ENCODE peak calls at places on chromosomes 4 and X, in seven cellular contexts. One of them, this sample, is unnamed. For H3K4me1, the result is how much of the 10 kb centered on the place peaks cover.

GRCh38 chr4:30847157-30847556 is 127.0 kb downstream of the PCDH7 start:
- DNase-seq in MM.1S: no peak
- DNase-seq in GM23248: no peak
- DNase-seq in endodermal cell: peak
- DNase-seq in right cardiac atrium: no peak
- DNase-seq in IMR-90: peak
- DNase-seq in right lobe of liver: no peak
- DNase-seq in this sample: no peak

GRCh38 chrX:9873952-9874351 is 87.7 kb downstream of the SHROOM2 start:
- DNase-seq in MM.1S: peak
- DNase-seq in endodermal cell: peak
- DNase-seq in GM23248: peak
- DNase-seq in right lobe of liver: no peak
- DNase-seq in IMR-90: peak
- DNase-seq in right cardiac atrium: peak
- DNase-seq in this sample: peak

GRCh38 chr4:180058731-180059215 is 2184.4 kb upstream of the TENM3 start:
- DNase-seq in endodermal cell: peak
- DNase-seq in right lobe of liver: peak
- DNase-seq in GM23248: peak
- DNase-seq in right cardiac atrium: peak
- DNase-seq in IMR-90: peak
- DNase-seq in MM.1S: peak
- DNase-seq in this sample: peak

GRCh38 chrX:49272426-49272825 is 2.8 kb downstream of the PPP1R3F start:
- DNase-seq in right lobe of liver: no peak
- DNase-seq in GM23248: no peak
- DNase-seq in right cardiac atrium: no peak
- DNase-seq in IMR-90: no peak
- DNase-seq in MM.1S: no peak
- DNase-seq in endodermal cell: no peak
- DNase-seq in this sample: no peak

GRCh38 chr4:161850631-161851030 is 313.2 kb downstream of the FSTL5 start:
- DNase-seq in endodermal cell: no peak
- DNase-seq in right cardiac atrium: no peak
- DNase-seq in right lobe of liver: no peak
- DNase-seq in IMR-90: no peak
- DNase-seq in MM.1S: no peak
- DNase-seq in GM23248: no peak
- DNase-seq in this sample: no peak

GRCh38 chr4:113773014-113773413 is 11.5 kb upstream of the CAMK2D start:
- DNase-seq in GM23248: no peak
- DNase-seq in right lobe of liver: no peak
- DNase-seq in IMR-90: no peak
- DNase-seq in MM.1S: no peak
- DNase-seq in right cardiac atrium: no peak
- DNase-seq in endodermal cell: no peak
- DNase-seq in this sample: no peak

GRCh38 chr4:88005086-88005485 is 2.3 kb upstream of the PKD2 start:
- DNase-seq in GM23248: peak
- DNase-seq in MM.1S: no peak
- DNase-seq in right lobe of liver: no peak
- DNase-seq in endodermal cell: no peak
- DNase-seq in right cardiac atrium: no peak
- DNase-seq in IMR-90: peak
- DNase-seq in this sample: peak

GRCh38 chr4:16819652-16820051 is 78.8 kb downstream of the LDB2 start:
- DNase-seq in GM23248: no peak
- DNase-seq in IMR-90: no peak
- DNase-seq in endodermal cell: no peak
- DNase-seq in MM.1S: no peak
- DNase-seq in right cardiac atrium: no peak
- DNase-seq in right lobe of liver: no peak
- DNase-seq in this sample: no peak

GRCh38 chrX:2402361-2402690 is 98.5 kb downstream of the DHRSX start:
- DNase-seq in IMR-90: no peak
- DNase-seq in endodermal cell: no peak
- DNase-seq in GM23248: no peak
- DNase-seq in right lobe of liver: no peak
- DNase-seq in MM.1S: no peak
- DNase-seq in right cardiac atrium: no peak
- DNase-seq in this sample: no peak

GRCh38 chr4:73603307-73603710 is 16.9 kb downstream of the RASSF6 start:
- DNase-seq in endodermal cell: no peak
- DNase-seq in right lobe of liver: no peak
- DNase-seq in GM23248: no peak
- DNase-seq in right cardiac atrium: no peak
- DNase-seq in MM.1S: no peak
- DNase-seq in IMR-90: peak
- DNase-seq in this sample: no peak

GRCh38 chrX:135185795-135186443 is 14.7 kb upstream of the CT55 start:
- DNase-seq in GM23248: peak
- DNase-seq in right lobe of liver: no peak
- DNase-seq in IMR-90: peak
- DNase-seq in right cardiac atrium: no peak
- DNase-seq in endodermal cell: peak
- DNase-seq in MM.1S: peak
- DNase-seq in this sample: peak

GRCh38 chrX:141375011-141375730 is 132.9 kb upstream of the SPANXC start:
- DNase-seq in right cardiac atrium: no peak
- DNase-seq in IMR-90: peak
- DNase-seq in endodermal cell: no peak
- DNase-seq in GM23248: no peak
- DNase-seq in MM.1S: no peak
- DNase-seq in right lobe of liver: no peak
- DNase-seq in this sample: peak

GRCh38 chrX:81286075-81286474 is 84.2 kb downstream of the SH3BGRL start:
- DNase-seq in MM.1S: no peak
- DNase-seq in endodermal cell: no peak
- DNase-seq in right lobe of liver: no peak
- DNase-seq in right cardiac atrium: no peak
- DNase-seq in GM23248: no peak
- DNase-seq in IMR-90: no peak
- DNase-seq in this sample: no peak

GRCh38 chr4:106032851-106033286 is 137.6 kb downstream of the NPNT start:
- DNase-seq in right cardiac atrium: no peak
- DNase-seq in endodermal cell: no peak
- DNase-seq in GM23248: peak
- DNase-seq in right lobe of liver: no peak
- DNase-seq in MM.1S: no peak
- DNase-seq in IMR-90: no peak
- DNase-seq in this sample: no peak

GRCh38 chr4:107197121-107197520 is 161.0 kb upstream of the DKK2 start:
- DNase-seq in right cardiac atrium: no peak
- DNase-seq in MM.1S: no peak
- DNase-seq in endodermal cell: no peak
- DNase-seq in GM23248: no peak
- DNase-seq in IMR-90: no peak
- DNase-seq in right lobe of liver: no peak
- DNase-seq in this sample: no peak

DNA sequence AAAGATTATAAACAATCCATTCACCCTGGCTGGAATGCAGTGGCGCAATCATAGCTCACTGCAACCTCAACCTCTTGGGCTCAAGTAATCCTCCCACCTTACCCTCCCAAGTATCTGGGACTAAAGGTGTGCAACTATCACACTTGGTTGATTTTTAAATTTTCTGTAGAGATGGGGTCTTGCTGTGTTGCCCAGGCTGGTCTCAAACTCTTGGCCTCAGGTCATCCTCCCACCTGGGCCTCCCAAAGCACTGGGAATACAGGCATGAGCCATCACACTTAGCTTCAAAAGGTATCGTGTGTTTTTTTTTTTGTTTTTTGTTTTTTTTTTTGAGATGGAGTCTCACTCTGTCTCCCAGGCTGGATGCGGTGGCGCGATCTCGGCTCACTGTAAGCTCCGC is 71.5 kb downstream of the FRYL start:
- DNase-seq in right cardiac atrium: no peak
- DNase-seq in endodermal cell: no peak
- DNase-seq in GM23248: no peak
- DNase-seq in IMR-90: no peak
- DNase-seq in MM.1S: no peak
- DNase-seq in right lobe of liver: no peak
- DNase-seq in this sample: no peak
- H3K4me3 ChIP-seq in right cardiac atrium: no peak
- H3K4me3 ChIP-seq in endodermal cell: no peak
- H3K4me3 ChIP-seq in GM23248: no peak
- H3K4me3 ChIP-seq in IMR-90: no peak
- H3K4me3 ChIP-seq in MM.1S: no peak
- H3K4me3 ChIP-seq in right lobe of liver: no peak
- H3K4me3 ChIP-seq in this sample: no peak

GRCh38 chr4:38152305-38152704 is 192.1 kb downstream of the PTTG2 start:
- DNase-seq in right lobe of liver: no peak
- DNase-seq in GM23248: no peak
- DNase-seq in MM.1S: no peak
- DNase-seq in endodermal cell: no peak
- DNase-seq in IMR-90: no peak
- DNase-seq in right cardiac atrium: no peak
- DNase-seq in this sample: no peak

GRCh38 chr4:38154251-38154650 is 194.1 kb downstream of the PTTG2 start:
- DNase-seq in right cardiac atrium: no peak
- DNase-seq in right lobe of liver: no peak
- DNase-seq in GM23248: no peak
- DNase-seq in endodermal cell: no peak
- DNase-seq in IMR-90: peak
- DNase-seq in MM.1S: no peak
- DNase-seq in this sample: no peak

GRCh38 chr4:38152721-38153412 is 192.7 kb downstream of the PTTG2 start:
- DNase-seq in right cardiac atrium: no peak
- DNase-seq in MM.1S: no peak
- DNase-seq in IMR-90: no peak
- DNase-seq in GM23248: no peak
- DNase-seq in right lobe of liver: no peak
- DNase-seq in endodermal cell: no peak
- DNase-seq in this sample: no peak

GRCh38 chr4:38155589-38156294 is 195.5 kb downstream of the PTTG2 start:
- DNase-seq in endodermal cell: no peak
- DNase-seq in right cardiac atrium: no peak
- DNase-seq in right lobe of liver: no peak
- DNase-seq in IMR-90: no peak
- DNase-seq in GM23248: no peak
- DNase-seq in MM.1S: no peak
- DNase-seq in this sample: no peak

DNA sequence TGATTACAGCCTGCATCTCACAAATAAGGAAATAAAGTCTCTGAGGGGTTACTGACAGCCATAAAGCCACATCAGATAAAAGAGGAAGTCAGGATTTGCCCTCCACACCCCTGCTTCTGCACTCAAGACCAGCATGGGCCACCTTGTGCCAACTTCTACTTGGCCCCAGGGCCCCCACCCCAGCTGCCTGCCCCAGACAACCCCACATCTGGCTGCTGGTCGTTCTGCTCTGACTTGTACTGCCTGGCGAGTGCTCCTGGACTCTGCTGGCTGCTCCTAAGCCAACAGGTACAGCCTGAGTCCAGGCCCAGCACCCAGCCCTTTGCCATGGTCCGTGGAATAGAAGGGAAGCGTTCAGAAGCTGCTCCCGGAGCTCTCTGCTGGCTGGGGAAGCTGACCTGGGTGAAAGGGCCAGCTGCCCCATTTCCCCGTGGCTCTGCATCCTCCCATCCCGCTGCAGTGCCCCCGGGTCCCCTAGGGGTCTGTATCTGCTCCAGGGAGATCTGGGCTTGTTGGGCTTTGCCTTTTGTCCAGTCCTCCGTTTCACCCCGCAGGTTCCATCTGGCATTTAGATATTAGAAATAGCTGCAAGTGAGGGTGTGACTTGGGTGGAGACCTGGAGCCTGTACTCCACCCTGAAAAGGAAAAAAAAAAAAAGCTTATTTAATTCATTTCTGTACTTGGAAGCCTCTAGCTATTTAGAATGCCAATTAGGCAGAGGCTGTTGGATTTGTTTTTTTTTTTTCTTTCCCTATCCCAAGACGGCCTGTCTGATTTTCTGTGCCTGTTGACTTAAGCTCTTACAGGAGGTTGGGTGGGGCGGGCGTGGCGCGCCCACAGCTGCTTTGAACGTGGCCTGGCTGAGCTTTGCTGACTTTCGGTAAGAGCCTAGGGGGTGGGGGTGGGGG is 194.7 kb downstream of the PTTG2 start:
- DNase-seq in GM23248: peak
- DNase-seq in right cardiac atrium: peak
- DNase-seq in endodermal cell: no peak
- DNase-seq in MM.1S: no peak
- DNase-seq in right lobe of liver: no peak
- DNase-seq in IMR-90: no peak
- DNase-seq in this sample: no peak
- H3K4me1 ChIP-seq in GM23248: under half
- H3K4me1 ChIP-seq in right cardiac atrium: under half
- H3K4me1 ChIP-seq in endodermal cell: under half
- H3K4me1 ChIP-seq in MM.1S: under half
- H3K4me1 ChIP-seq in right lobe of liver: under half
- H3K4me1 ChIP-seq in IMR-90: under half
- H3K4me1 ChIP-seq in this sample: under half

DNA sequence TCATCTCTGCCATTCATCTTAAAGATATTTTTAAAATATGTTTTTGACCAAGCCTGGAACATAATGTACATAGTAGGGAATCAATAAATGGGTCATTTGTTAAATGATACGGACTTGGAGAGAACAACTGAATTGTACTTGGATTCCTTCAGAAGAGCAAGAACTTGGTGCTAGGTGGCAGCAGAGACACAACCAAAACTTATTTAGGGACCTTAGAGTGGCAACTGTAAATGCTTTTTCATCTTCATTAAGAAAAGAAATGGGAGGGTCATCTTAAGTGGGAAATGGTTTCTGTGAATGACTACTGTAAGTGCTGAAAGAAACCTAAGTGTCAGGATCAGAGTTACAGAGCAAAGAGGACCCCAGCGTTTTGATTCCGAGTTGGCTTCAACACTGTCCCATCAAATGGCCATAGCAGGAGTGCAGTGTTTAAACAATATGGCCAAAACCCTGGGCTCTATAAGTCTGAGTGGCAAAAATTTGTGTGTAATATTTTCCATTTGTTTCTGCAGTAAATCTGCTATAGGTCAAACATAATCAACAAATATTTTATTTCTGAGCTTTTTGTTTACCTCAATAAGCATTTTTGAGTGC is 213.6 kb downstream of the PALLD start:
- DNase-seq in endodermal cell: peak
- DNase-seq in IMR-90: peak
- DNase-seq in MM.1S: peak
- DNase-seq in GM23248: peak
- DNase-seq in right lobe of liver: no peak
- DNase-seq in right cardiac atrium: no peak
- DNase-seq in this sample: peak
- H3K4me3 ChIP-seq in endodermal cell: no peak
- H3K4me3 ChIP-seq in IMR-90: no peak
- H3K4me3 ChIP-seq in MM.1S: no peak
- H3K4me3 ChIP-seq in GM23248: no peak
- H3K4me3 ChIP-seq in right lobe of liver: no peak
- H3K4me3 ChIP-seq in right cardiac atrium: no peak
- H3K4me3 ChIP-seq in this sample: no peak

DNA sequence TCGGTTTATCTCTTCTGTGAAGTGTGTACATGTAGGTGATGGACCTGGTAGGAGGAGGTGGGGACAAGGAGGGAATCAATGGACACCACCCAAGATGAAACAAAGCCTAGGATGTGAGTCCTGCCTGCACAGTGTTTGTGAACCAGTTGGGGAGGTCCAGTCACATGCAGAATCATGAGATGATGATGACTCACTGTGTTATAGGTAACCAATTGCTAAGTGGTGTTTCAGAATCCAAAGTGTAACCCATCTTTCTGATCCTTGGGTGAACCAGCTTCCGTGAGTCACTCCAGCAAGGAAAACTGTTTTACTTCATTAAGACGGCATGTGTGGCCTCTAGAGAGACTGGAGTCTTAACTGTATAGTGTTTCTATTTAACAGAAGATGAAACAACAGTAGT is 57.9 kb upstream of the HPF1 start:
- DNase-seq in right lobe of liver: no peak
- DNase-seq in right cardiac atrium: no peak
- DNase-seq in MM.1S: no peak
- DNase-seq in GM23248: peak
- DNase-seq in endodermal cell: no peak
- DNase-seq in IMR-90: peak
- DNase-seq in this sample: no peak
- H3K4me1 ChIP-seq in right lobe of liver: under half
- H3K4me1 ChIP-seq in right cardiac atrium: under half
- H3K4me1 ChIP-seq in MM.1S: under half
- H3K4me1 ChIP-seq in GM23248: under half
- H3K4me1 ChIP-seq in endodermal cell: under half
- H3K4me1 ChIP-seq in IMR-90: under half
- H3K4me1 ChIP-seq in this sample: under half